ENCODE peak calls at places on chromosome 3, in four cellular contexts. One of them, this sample, is unnamed.

GRCh38 chr3:187963003-187963676 is 190.8 kb upstream of the LPP start:
- DNase-seq in nephron progenitor cell: no peak
- DNase-seq in dorsolateral prefrontal cortex: no peak
- DNase-seq in GM12865: peak; percentile 20
- DNase-seq in this sample: no peak

GRCh38 chr3:112858410-112859069 is 11.9 kb upstream of the CD200R1L start:
- DNase-seq in nephron progenitor cell: no peak
- DNase-seq in dorsolateral prefrontal cortex: no peak
- DNase-seq in GM12865: peak; percentile 22
- DNase-seq in this sample: peak; percentile 10

GRCh38 chr3:55639886-55640765 is 153.0 kb upstream of the WNT5A start:
- DNase-seq in nephron progenitor cell: no peak
- DNase-seq in dorsolateral prefrontal cortex: no peak
- DNase-seq in GM12865: no peak
- DNase-seq in this sample: no peak

GRCh38 chr3:56055616-56056350 is 412.5 kb downstream of the ERC2 start:
- DNase-seq in nephron progenitor cell: no peak
- DNase-seq in dorsolateral prefrontal cortex: no peak
- DNase-seq in GM12865: no peak
- DNase-seq in this sample: no peak

GRCh38 chr3:197694251-197694650 is 42.5 kb downstream of the RUBCN start:
- DNase-seq in nephron progenitor cell: no peak
- DNase-seq in dorsolateral prefrontal cortex: no peak
- DNase-seq in GM12865: no peak
- DNase-seq in this sample: no peak

GRCh38 chr3:159637895-159638542 is 350.6 kb upstream of the IL12A start:
- DNase-seq in nephron progenitor cell: no peak
- DNase-seq in dorsolateral prefrontal cortex: no peak
- DNase-seq in GM12865: no peak
- DNase-seq in this sample: peak; percentile 79

GRCh38 chr3:177195941-177196472 is 1.3 kb downstream of the TBL1XR1 start:
- DNase-seq in nephron progenitor cell: no peak
- DNase-seq in dorsolateral prefrontal cortex: no peak
- DNase-seq in GM12865: peak; percentile 63
- DNase-seq in this sample: no peak

GRCh38 chr3:142863010-142863787 is 25.7 kb downstream of the PCOLCE2 start:
- DNase-seq in nephron progenitor cell: no peak
- DNase-seq in dorsolateral prefrontal cortex: no peak
- DNase-seq in GM12865: no peak
- DNase-seq in this sample: no peak

GRCh38 chr3:140250010-140250825 is 315.2 kb downstream of the CLSTN2 start:
- DNase-seq in nephron progenitor cell: no peak
- DNase-seq in dorsolateral prefrontal cortex: no peak
- DNase-seq in GM12865: no peak
- DNase-seq in this sample: no peak

GRCh38 chr3:169110633-169111032 is 552.9 kb downstream of the MECOM start:
- DNase-seq in nephron progenitor cell: no peak
- DNase-seq in dorsolateral prefrontal cortex: no peak
- DNase-seq in GM12865: no peak
- DNase-seq in this sample: no peak

GRCh38 chr3:156603379-156604017 is 48.6 kb upstream of the SSR3 start:
- DNase-seq in nephron progenitor cell: no peak
- DNase-seq in dorsolateral prefrontal cortex: no peak
- DNase-seq in GM12865: no peak
- DNase-seq in this sample: no peak

GRCh38 chr3:195170521-195170920 is 100.4 kb downstream of the XXYLT1 start:
- DNase-seq in nephron progenitor cell: no peak
- DNase-seq in dorsolateral prefrontal cortex: no peak
- DNase-seq in GM12865: no peak
- DNase-seq in this sample: no peak

GRCh38 chr3:52798978-52799476 is 4.4 kb downstream of the ITIH3 start:
- DNase-seq in nephron progenitor cell: peak; percentile 21
- DNase-seq in dorsolateral prefrontal cortex: no peak
- DNase-seq in GM12865: peak; percentile 45
- DNase-seq in this sample: no peak

GRCh38 chr3:71725279-71725991 is at the start of gene EIF4E3:
- DNase-seq in nephron progenitor cell: no peak
- DNase-seq in dorsolateral prefrontal cortex: peak; percentile 24
- DNase-seq in GM12865: no peak
- DNase-seq in this sample: peak; percentile 4

GRCh38 chr3:63471781-63472180 is 180.7 kb upstream of the SNTN start:
- DNase-seq in nephron progenitor cell: no peak
- DNase-seq in dorsolateral prefrontal cortex: no peak
- DNase-seq in GM12865: no peak
- DNase-seq in this sample: no peak

GRCh38 chr3:120595788-120596115 is 384 bp upstream of the NDUFB4 start:
- DNase-seq in nephron progenitor cell: no peak
- DNase-seq in dorsolateral prefrontal cortex: no peak
- DNase-seq in GM12865: no peak
- DNase-seq in this sample: no peak

GRCh38 chr3:120348065-120348980 is 831 bp downstream of the LRRC58 start:
- DNase-seq in nephron progenitor cell: no peak
- DNase-seq in dorsolateral prefrontal cortex: no peak
- DNase-seq in GM12865: peak; percentile 75
- DNase-seq in this sample: peak; percentile 10

GRCh38 chr3:152574461-152575079 is 260.4 kb upstream of the P2RY1 start:
- DNase-seq in nephron progenitor cell: peak; percentile 23
- DNase-seq in dorsolateral prefrontal cortex: peak; percentile 41
- DNase-seq in GM12865: peak; percentile 68
- DNase-seq in this sample: peak; percentile 51
- TF ChIP-seq CTCF in nephron progenitor cell: peak; percentile 37
- TF ChIP-seq CTCF in dorsolateral prefrontal cortex: peak; percentile 73
- TF ChIP-seq CTCF in GM12865: peak; percentile 50
- TF ChIP-seq CTCF in this sample: peak; percentile 56

GRCh38 chr3:64764386-64764929 is 76.7 kb upstream of the ADAMTS9 start:
- DNase-seq in nephron progenitor cell: no peak
- DNase-seq in dorsolateral prefrontal cortex: no peak
- DNase-seq in GM12865: no peak
- DNase-seq in this sample: no peak

GRCh38 chr3:64766463-64766862 is 78.7 kb upstream of the ADAMTS9 start:
- DNase-seq in nephron progenitor cell: no peak
- DNase-seq in dorsolateral prefrontal cortex: no peak
- DNase-seq in GM12865: no peak
- DNase-seq in this sample: no peak

GRCh38 chr3:64761729-64762432 is 74.1 kb upstream of the ADAMTS9 start:
- DNase-seq in nephron progenitor cell: no peak
- DNase-seq in dorsolateral prefrontal cortex: no peak
- DNase-seq in GM12865: no peak
- DNase-seq in this sample: no peak

GRCh38 chr3:64765951-64766350 is 78.2 kb upstream of the ADAMTS9 start:
- DNase-seq in nephron progenitor cell: no peak
- DNase-seq in dorsolateral prefrontal cortex: no peak
- DNase-seq in GM12865: no peak
- DNase-seq in this sample: no peak

DNA sequence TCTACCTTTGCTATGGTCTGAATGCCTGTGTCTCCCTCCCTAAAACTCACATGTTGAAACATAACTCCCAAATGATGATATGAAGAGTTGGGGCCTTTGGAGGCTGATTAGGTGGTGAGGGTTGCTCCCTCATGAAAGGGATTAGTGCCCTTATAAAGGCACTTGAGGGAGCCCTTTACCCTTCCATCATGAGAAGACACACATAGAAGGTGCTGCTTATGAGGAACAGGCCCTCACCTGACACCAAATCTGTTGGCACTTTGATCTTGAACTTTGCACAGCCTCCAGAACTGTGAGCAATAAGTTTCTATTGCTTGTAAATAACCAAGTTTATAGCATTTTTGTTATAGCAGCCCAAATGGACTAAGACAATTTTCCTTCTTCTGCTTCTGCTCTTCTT is 76.2 kb upstream of the ADAMTS9 start:
- DNase-seq in nephron progenitor cell: no peak
- DNase-seq in dorsolateral prefrontal cortex: no peak
- DNase-seq in GM12865: no peak
- DNase-seq in this sample: no peak
- TF ChIP-seq CTCF in nephron progenitor cell: no peak
- TF ChIP-seq CTCF in dorsolateral prefrontal cortex: no peak
- TF ChIP-seq CTCF in GM12865: no peak
- TF ChIP-seq CTCF in this sample: no peak

GRCh38 chr3:59143447-59143846 is 93.6 kb upstream of the CFAP20DC start:
- DNase-seq in nephron progenitor cell: no peak
- DNase-seq in dorsolateral prefrontal cortex: no peak
- DNase-seq in GM12865: no peak
- DNase-seq in this sample: no peak
- TF ChIP-seq CTCF in nephron progenitor cell: peak; percentile 8
- TF ChIP-seq CTCF in dorsolateral prefrontal cortex: no peak
- TF ChIP-seq CTCF in GM12865: no peak
- TF ChIP-seq CTCF in this sample: no peak

GRCh38 chr3:153000325-153000724 is 161.7 kb upstream of the RAP2B start:
- DNase-seq in nephron progenitor cell: no peak
- DNase-seq in dorsolateral prefrontal cortex: no peak
- DNase-seq in GM12865: no peak
- DNase-seq in this sample: no peak
- TF ChIP-seq CTCF in nephron progenitor cell: no peak
- TF ChIP-seq CTCF in dorsolateral prefrontal cortex: no peak
- TF ChIP-seq CTCF in GM12865: no peak
- TF ChIP-seq CTCF in this sample: no peak